ENCODE peak calls at places on chromosome 1, in nine cellular contexts. D, Z, T, S, C, I, L, E and V are unnamed samples. For H3K36me3, the result is how much of the 10 kb centered on the place peaks cover.

GRCh38 chr1:172654535-172654934 is 4.4 kb upstream of the FASLG start:
- DNase-seq in D (no peak), Z (peak), T (no peak), S (no peak), C (no peak), I (no peak), L (no peak), E (no peak), V (no peak)

GRCh38 chr1:151720974-151721787 is at the start of gene RIIAD1:
- DNase-seq in D (peak), Z (no peak), T (peak), S (peak), C (peak), I (no peak), L (no peak), E (no peak), V (peak)

GRCh38 chr1:101371259-101371658 is 134.4 kb downstream of the S1PR1 start:
- DNase-seq in D (no peak), Z (no peak), T (no peak), S (no peak), C (no peak), I (no peak), L (no peak), E (no peak), V (no peak)

GRCh38 chr1:93219443-93219842 is 38.9 kb downstream of the CCDC18 start:
- DNase-seq in D (no peak), Z (no peak), T (no peak), S (no peak), C (no peak), I (no peak), L (no peak), E (no peak), V (no peak)

GRCh38 chr1:203464743-203465142 is 10.9 kb upstream of the PRELP start:
- DNase-seq in D (no peak), Z (no peak), T (no peak), S (no peak), C (no peak), I (no peak), L (no peak), E (peak), V (no peak)

GRCh38 chr1:61749574-61749973 is 7.3 kb downstream of the PATJ start:
- DNase-seq in D (no peak), Z (no peak), T (no peak), S (no peak), C (no peak), I (no peak), L (no peak), E (no peak), V (no peak)

GRCh38 chr1:87389011-87389410 is 60.3 kb downstream of the LMO4 start:
- DNase-seq in D (no peak), Z (no peak), T (no peak), S (no peak), C (no peak), I (no peak), L (no peak), E (no peak), V (no peak)

GRCh38 chr1:228084325-228084724 is 1.8 kb downstream of the ARF1 start:
- DNase-seq in D (no peak), Z (no peak), T (no peak), S (no peak), C (no peak), I (no peak), L (no peak), E (no peak), V (no peak)

GRCh38 chr1:48026275-48026674 is 29.1 kb upstream of the TRABD2B start:
- DNase-seq in D (no peak), Z (no peak), T (no peak), S (no peak), C (no peak), I (peak), L (no peak), E (no peak), V (no peak)

GRCh38 chr1:172742599-172743500 is 83.9 kb downstream of the FASLG start:
- DNase-seq in D (peak), Z (no peak), T (peak), S (no peak), C (peak), I (no peak), L (no peak), E (no peak), V (no peak)

GRCh38 chr1:15277370-15277769 is 30.3 kb downstream of the FHAD1 start:
- DNase-seq in D (no peak), Z (no peak), T (no peak), S (peak), C (no peak), I (peak), L (no peak), E (no peak), V (no peak)

GRCh38 chr1:158014702-158015320 is 21.4 kb downstream of the KIRREL1 start:
- DNase-seq in D (no peak), Z (no peak), T (no peak), S (no peak), C (peak), I (no peak), L (no peak), E (no peak), V (no peak)

GRCh38 chr1:98323396-98323795 is 338.1 kb upstream of the SNX7 start:
- DNase-seq in D (no peak), Z (no peak), T (no peak), S (no peak), C (no peak), I (no peak), L (no peak), E (no peak), V (no peak)

GRCh38 chr1:152141971-152142584 is 16.9 kb downstream of the RPTN start:
- DNase-seq in D (peak), Z (peak), T (peak), S (no peak), C (peak), I (no peak), L (peak), E (no peak), V (peak)

GRCh38 chr1:67561704-67562113 is 123.3 kb upstream of the GADD45A start:
- DNase-seq in D (peak), Z (peak), T (peak), S (peak), C (peak), I (peak), L (peak), E (peak), V (peak)
- H3K36me3 ChIP-seq in D (under half), Z (under half), T (under half), S (under half), C (under half), I (under half), L (under half), E (under half), V (under half)

GRCh38 chr1:246591504-246591903 is 25.2 kb downstream of the CNST start:
- DNase-seq in D (no peak), Z (no peak), T (no peak), S (no peak), C (no peak), I (no peak), L (no peak), E (no peak), V (no peak)
- TF ChIP-seq POLR2AphosphoS5 in D (no peak), Z (no peak), T (no peak), S (no peak), C (no peak), I (no peak), L (no peak), E (no peak), V (no peak)

GRCh38 chr1:1227386-1227785 is 4.4 kb downstream of the SDF4 start:
- DNase-seq in D (no peak), Z (no peak), T (no peak), S (no peak), C (no peak), I (no peak), L (no peak), E (no peak), V (no peak)
- H3K36me3 ChIP-seq in D (under half), Z (under half), T (half or more), S (half or more), C (under half), I (half or more), L (under half), E (under half), V (half or more)

DNA sequence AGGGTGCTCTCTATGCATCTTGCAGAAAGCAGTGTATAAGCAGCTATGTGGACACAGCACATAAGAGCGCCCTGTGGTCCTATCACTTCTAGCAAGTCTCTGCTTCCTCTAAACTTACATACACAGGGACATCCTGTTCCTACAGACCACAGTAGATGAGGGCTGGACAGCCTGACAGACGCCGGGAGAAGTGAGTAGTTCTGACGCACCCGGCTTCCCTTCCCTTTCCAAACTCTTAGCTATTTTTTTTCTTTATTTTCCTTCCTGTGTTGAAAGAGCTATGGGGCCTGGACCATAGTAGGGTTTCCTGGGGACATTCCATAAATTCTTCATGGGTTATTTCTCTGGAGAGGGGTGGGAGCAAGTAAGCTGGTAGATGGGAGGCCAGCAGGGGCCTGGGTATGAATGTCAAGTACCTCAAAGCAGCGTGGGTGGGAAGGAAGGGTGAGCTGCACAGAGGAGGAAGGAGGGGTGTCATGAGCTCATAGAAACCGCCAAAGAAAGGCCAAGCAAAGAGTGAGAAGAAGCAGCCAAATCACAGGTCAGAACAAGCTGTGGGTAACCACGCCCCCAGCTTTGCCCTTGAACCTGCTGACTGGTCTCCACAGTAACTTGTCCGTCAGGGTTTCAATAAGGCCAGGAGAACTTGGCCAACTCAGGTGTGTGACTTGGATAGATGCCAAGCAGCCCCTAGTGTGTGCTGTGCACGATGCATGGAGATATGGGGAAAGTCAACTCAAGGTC is 36.6 kb downstream of the PLXNA2 start:
- DNase-seq in D (no peak), Z (no peak), T (no peak), S (no peak), C (peak), I (no peak), L (no peak), E (no peak), V (peak)
- TF ChIP-seq POLR2AphosphoS5 in D (no peak), Z (no peak), T (no peak), S (no peak), C (no peak), I (no peak), L (no peak), E (peak), V (peak)

GRCh38 chr1:38020361-38020760 is 7.8 kb downstream of the UTP11 start:
- DNase-seq in D (no peak), Z (no peak), T (no peak), S (no peak), C (no peak), I (no peak), L (no peak), E (no peak), V (no peak)
- H3K36me3 ChIP-seq in D (half or more), Z (under half), T (half or more), S (half or more), C (half or more), I (half or more), L (half or more), E (half or more), V (half or more)

DNA sequence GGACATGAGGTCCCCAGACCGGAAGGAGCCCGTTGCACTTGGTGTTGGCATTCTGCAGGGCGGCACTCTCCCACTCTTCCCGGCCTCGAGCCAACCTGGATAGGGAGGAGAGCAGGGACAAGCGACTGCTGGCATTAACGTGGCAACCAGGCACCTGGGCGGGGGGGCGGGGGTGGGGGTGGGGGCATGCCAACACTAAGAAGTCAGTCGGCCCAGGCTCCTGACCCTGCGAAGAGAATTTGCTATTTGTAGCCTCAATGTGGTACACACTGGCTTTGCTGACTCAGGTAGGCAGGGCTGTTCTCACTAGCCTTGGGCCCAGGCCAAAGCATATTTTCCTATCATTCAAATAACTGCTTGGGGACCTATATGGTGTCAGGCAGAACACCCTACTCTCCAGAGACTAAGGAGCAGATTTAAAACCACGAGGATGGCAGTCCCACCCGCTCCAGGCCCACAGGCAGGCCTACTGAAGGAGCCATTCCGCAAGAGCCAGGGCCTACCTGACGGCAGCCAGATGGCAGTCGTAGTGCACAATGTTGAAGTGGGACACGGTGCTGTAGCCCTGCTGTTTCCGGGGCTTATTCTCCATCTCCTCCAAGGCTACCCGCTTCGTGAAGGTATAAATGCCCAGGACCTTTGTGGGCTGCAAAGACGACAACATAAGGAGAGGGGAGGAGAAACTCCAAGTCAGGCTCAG is 123.7 kb downstream of the UBR4 start:
- DNase-seq in D (no peak), Z (no peak), T (no peak), S (no peak), C (no peak), I (no peak), L (no peak), E (no peak), V (peak)
- TF ChIP-seq POLR2AphosphoS5 in D (no peak), Z (no peak), T (no peak), S (no peak), C (no peak), I (no peak), L (no peak), E (no peak), V (peak)